ENCODE peak calls at places on chromosome 1, in four cellular contexts. H is erythroblast; P is stimulated activated CD8-positive, alpha-beta memory T cell treated with anti-CD3 and anti-CD28 coated beads, Interleukin-2, amount 100 ng/mL, for 48 hours; I is left ventricle myocardium inferior. W is an unnamed sample.

GRCh38 chr1:37722181-37723071 is 30.1 kb downstream of the CDCA8 start:
- DNase-seq in P (no peak), H (no peak), I (no peak), W (no peak)

GRCh38 chr1:156055343-156055645 is 712 bp downstream of the LAMTOR2 start:
- DNase-seq in I (no peak), H (no peak), P (no peak), W (no peak)

GRCh38 chr1:145908653-145909052 is 1.2 kb downstream of the ITGA10 start:
- DNase-seq in P (no peak), H (no peak), I (no peak), W (no peak)

GRCh38 chr1:25583519-25584370 is 32.8 kb upstream of the MAN1C1 start:
- DNase-seq in H (no peak), I (no peak), P (no peak), W (no peak)

GRCh38 chr1:53738205-53739108 is 507 bp downstream of the GLIS1 start:
- DNase-seq in I (no peak), H (peak), P (no peak), W (no peak)

GRCh38 chr1:167767794-167768193 is 46.0 kb downstream of the MPZL1 start:
- DNase-seq in H (no peak), P (no peak), I (no peak), W (no peak)

GRCh38 chr1:237672748-237673147 is 218.0 kb downstream of the ZP4 start:
- DNase-seq in P (no peak), I (no peak), H (no peak), W (peak)

GRCh38 chr1:112674986-112675727 is 698 bp downstream of the MOV10 start:
- DNase-seq in I (peak), P (peak), H (peak), W (peak)

GRCh38 chr1:151061012-151061401 is 810 bp downstream of the MLLT11 start:
- DNase-seq in H (no peak), P (no peak), I (no peak), W (no peak)

GRCh38 chr1:108639899-108640560 is 20.9 kb downstream of the HENMT1 start:
- DNase-seq in H (no peak), I (no peak), P (peak), W (no peak)

GRCh38 chr1:53498555-53499142 is 39.5 kb downstream of the DMRTB1 start:
- DNase-seq in I (no peak), P (no peak), H (no peak), W (no peak)

GRCh38 chr1:182092336-182092735 is 30.8 kb upstream of the ZNF648 start:
- DNase-seq in P (no peak), I (no peak), H (no peak), W (no peak)

GRCh38 chr1:164706596-164706995 is 147.6 kb downstream of the PBX1 start:
- DNase-seq in H (no peak), P (no peak), I (no peak), W (no peak)